ENCODE peak calls at places on chromosome 12, in ten cellular contexts. One of them, this sample, is unnamed.

GRCh38 chr12:32309811-32310755 is 89.3 kb upstream of the FGD4 start:
- DNase-seq in NCI-H1092: peak
- DNase-seq in stimulated activated CD4-positive, alpha-beta T cell treated with anti-CD3 and anti-CD28 coated beads, Interleukin-15, amount 100 ng/mL, for 24 hours: no peak
- DNase-seq in D341Med: peak
- DNase-seq in activated T-helper 1 cell treated with anti-CD3 and anti-CD28 coated beads, Interleukin-2, amount 50 U/mL, for 16 hours: no peak
- DNase-seq in ELR: no peak
- DNase-seq in transverse colon: no peak
- DNase-seq in neuronal stem cell: no peak
- DNase-seq in NT2/D1: no peak
- DNase-seq in NCI-H1694: peak
- DNase-seq in this sample: no peak

GRCh38 chr12:50765325-50765911 is 1.5 kb downstream of the ATF1 start:
- DNase-seq in NT2/D1: no peak
- DNase-seq in transverse colon: peak
- DNase-seq in NCI-H1694: peak
- DNase-seq in ELR: peak
- DNase-seq in D341Med: peak
- DNase-seq in neuronal stem cell: peak
- DNase-seq in stimulated activated CD4-positive, alpha-beta T cell treated with anti-CD3 and anti-CD28 coated beads, Interleukin-15, amount 100 ng/mL, for 24 hours: peak
- DNase-seq in NCI-H1092: no peak
- DNase-seq in activated T-helper 1 cell treated with anti-CD3 and anti-CD28 coated beads, Interleukin-2, amount 50 U/mL, for 16 hours: no peak
- DNase-seq in this sample: no peak

GRCh38 chr12:574475-575128 is 88.6 kb downstream of the NINJ2 start:
- DNase-seq in D341Med: no peak
- DNase-seq in NCI-H1092: no peak
- DNase-seq in transverse colon: no peak
- DNase-seq in NT2/D1: no peak
- DNase-seq in stimulated activated CD4-positive, alpha-beta T cell treated with anti-CD3 and anti-CD28 coated beads, Interleukin-15, amount 100 ng/mL, for 24 hours: no peak
- DNase-seq in activated T-helper 1 cell treated with anti-CD3 and anti-CD28 coated beads, Interleukin-2, amount 50 U/mL, for 16 hours: no peak
- DNase-seq in NCI-H1694: no peak
- DNase-seq in ELR: no peak
- DNase-seq in neuronal stem cell: no peak
- DNase-seq in this sample: no peak

GRCh38 chr12:9634177-9634803 is 26.6 kb upstream of the KLRB1 start:
- DNase-seq in activated T-helper 1 cell treated with anti-CD3 and anti-CD28 coated beads, Interleukin-2, amount 50 U/mL, for 16 hours: peak
- DNase-seq in ELR: peak
- DNase-seq in neuronal stem cell: peak
- DNase-seq in NCI-H1694: peak
- DNase-seq in NT2/D1: peak
- DNase-seq in transverse colon: peak
- DNase-seq in D341Med: no peak
- DNase-seq in stimulated activated CD4-positive, alpha-beta T cell treated with anti-CD3 and anti-CD28 coated beads, Interleukin-15, amount 100 ng/mL, for 24 hours: peak
- DNase-seq in NCI-H1092: peak
- DNase-seq in this sample: peak

GRCh38 chr12:111349101-111349747 is 19.7 kb downstream of the PHETA1 start:
- DNase-seq in neuronal stem cell: no peak
- DNase-seq in transverse colon: no peak
- DNase-seq in D341Med: no peak
- DNase-seq in activated T-helper 1 cell treated with anti-CD3 and anti-CD28 coated beads, Interleukin-2, amount 50 U/mL, for 16 hours: no peak
- DNase-seq in NCI-H1092: no peak
- DNase-seq in NCI-H1694: no peak
- DNase-seq in ELR: no peak
- DNase-seq in stimulated activated CD4-positive, alpha-beta T cell treated with anti-CD3 and anti-CD28 coated beads, Interleukin-15, amount 100 ng/mL, for 24 hours: no peak
- DNase-seq in NT2/D1: no peak
- DNase-seq in this sample: no peak

GRCh38 chr12:57815177-57816000 is 3.1 kb downstream of the AVIL start:
- DNase-seq in NCI-H1092: no peak
- DNase-seq in transverse colon: no peak
- DNase-seq in NT2/D1: no peak
- DNase-seq in activated T-helper 1 cell treated with anti-CD3 and anti-CD28 coated beads, Interleukin-2, amount 50 U/mL, for 16 hours: no peak
- DNase-seq in NCI-H1694: no peak
- DNase-seq in neuronal stem cell: no peak
- DNase-seq in D341Med: peak
- DNase-seq in ELR: peak
- DNase-seq in stimulated activated CD4-positive, alpha-beta T cell treated with anti-CD3 and anti-CD28 coated beads, Interleukin-15, amount 100 ng/mL, for 24 hours: peak
- DNase-seq in this sample: no peak

GRCh38 chr12:131775124-131775903 is 52.9 kb upstream of the MMP17 start:
- DNase-seq in transverse colon: no peak
- DNase-seq in neuronal stem cell: no peak
- DNase-seq in ELR: no peak
- DNase-seq in D341Med: no peak
- DNase-seq in NT2/D1: no peak
- DNase-seq in activated T-helper 1 cell treated with anti-CD3 and anti-CD28 coated beads, Interleukin-2, amount 50 U/mL, for 16 hours: no peak
- DNase-seq in stimulated activated CD4-positive, alpha-beta T cell treated with anti-CD3 and anti-CD28 coated beads, Interleukin-15, amount 100 ng/mL, for 24 hours: no peak
- DNase-seq in NCI-H1694: no peak
- DNase-seq in NCI-H1092: no peak
- DNase-seq in this sample: no peak

GRCh38 chr12:48972213-48973021 is 882 bp upstream of the WNT10B start:
- DNase-seq in ELR: peak
- DNase-seq in stimulated activated CD4-positive, alpha-beta T cell treated with anti-CD3 and anti-CD28 coated beads, Interleukin-15, amount 100 ng/mL, for 24 hours: peak
- DNase-seq in NCI-H1092: no peak
- DNase-seq in activated T-helper 1 cell treated with anti-CD3 and anti-CD28 coated beads, Interleukin-2, amount 50 U/mL, for 16 hours: no peak
- DNase-seq in transverse colon: no peak
- DNase-seq in D341Med: no peak
- DNase-seq in neuronal stem cell: no peak
- DNase-seq in NT2/D1: no peak
- DNase-seq in NCI-H1694: no peak
- DNase-seq in this sample: no peak

GRCh38 chr12:64796205-64796845 is 28.1 kb upstream of the TBC1D30 start:
- DNase-seq in neuronal stem cell: peak
- DNase-seq in activated T-helper 1 cell treated with anti-CD3 and anti-CD28 coated beads, Interleukin-2, amount 50 U/mL, for 16 hours: no peak
- DNase-seq in stimulated activated CD4-positive, alpha-beta T cell treated with anti-CD3 and anti-CD28 coated beads, Interleukin-15, amount 100 ng/mL, for 24 hours: peak
- DNase-seq in NT2/D1: peak
- DNase-seq in NCI-H1092: peak
- DNase-seq in D341Med: peak
- DNase-seq in NCI-H1694: peak
- DNase-seq in transverse colon: peak
- DNase-seq in ELR: peak
- DNase-seq in this sample: peak

GRCh38 chr12:75443709-75444108 is 36.8 kb upstream of the GLIPR1 start:
- DNase-seq in NT2/D1: no peak
- DNase-seq in ELR: peak
- DNase-seq in D341Med: no peak
- DNase-seq in NCI-H1694: no peak
- DNase-seq in activated T-helper 1 cell treated with anti-CD3 and anti-CD28 coated beads, Interleukin-2, amount 50 U/mL, for 16 hours: no peak
- DNase-seq in neuronal stem cell: no peak
- DNase-seq in NCI-H1092: no peak
- DNase-seq in transverse colon: no peak
- DNase-seq in stimulated activated CD4-positive, alpha-beta T cell treated with anti-CD3 and anti-CD28 coated beads, Interleukin-15, amount 100 ng/mL, for 24 hours: no peak
- DNase-seq in this sample: no peak

GRCh38 chr12:87405918-87406317 is 623.3 kb downstream of the C12orf50 start:
- DNase-seq in transverse colon: no peak
- DNase-seq in activated T-helper 1 cell treated with anti-CD3 and anti-CD28 coated beads, Interleukin-2, amount 50 U/mL, for 16 hours: no peak
- DNase-seq in neuronal stem cell: no peak
- DNase-seq in D341Med: no peak
- DNase-seq in NCI-H1694: no peak
- DNase-seq in NT2/D1: no peak
- DNase-seq in stimulated activated CD4-positive, alpha-beta T cell treated with anti-CD3 and anti-CD28 coated beads, Interleukin-15, amount 100 ng/mL, for 24 hours: no peak
- DNase-seq in ELR: no peak
- DNase-seq in NCI-H1092: no peak
- DNase-seq in this sample: no peak

GRCh38 chr12:132285991-132286681 is 43.3 kb downstream of the GALNT9 start:
- DNase-seq in stimulated activated CD4-positive, alpha-beta T cell treated with anti-CD3 and anti-CD28 coated beads, Interleukin-15, amount 100 ng/mL, for 24 hours: no peak
- DNase-seq in transverse colon: peak
- DNase-seq in NCI-H1092: no peak
- DNase-seq in NT2/D1: no peak
- DNase-seq in neuronal stem cell: no peak
- DNase-seq in D341Med: no peak
- DNase-seq in NCI-H1694: no peak
- DNase-seq in activated T-helper 1 cell treated with anti-CD3 and anti-CD28 coated beads, Interleukin-2, amount 50 U/mL, for 16 hours: no peak
- DNase-seq in ELR: peak
- DNase-seq in this sample: no peak

GRCh38 chr12:42299392-42300308 is 26.2 kb downstream of the ZCRB1 start:
- DNase-seq in activated T-helper 1 cell treated with anti-CD3 and anti-CD28 coated beads, Interleukin-2, amount 50 U/mL, for 16 hours: no peak
- DNase-seq in stimulated activated CD4-positive, alpha-beta T cell treated with anti-CD3 and anti-CD28 coated beads, Interleukin-15, amount 100 ng/mL, for 24 hours: peak
- DNase-seq in NCI-H1092: no peak
- DNase-seq in transverse colon: no peak
- DNase-seq in neuronal stem cell: no peak
- DNase-seq in D341Med: no peak
- DNase-seq in ELR: peak
- DNase-seq in NCI-H1694: no peak
- DNase-seq in NT2/D1: no peak
- DNase-seq in this sample: peak

GRCh38 chr12:6062427-6063378 is 61.8 kb downstream of the VWF start:
- DNase-seq in NT2/D1: peak
- DNase-seq in NCI-H1092: no peak
- DNase-seq in NCI-H1694: peak
- DNase-seq in ELR: peak
- DNase-seq in transverse colon: peak
- DNase-seq in activated T-helper 1 cell treated with anti-CD3 and anti-CD28 coated beads, Interleukin-2, amount 50 U/mL, for 16 hours: no peak
- DNase-seq in stimulated activated CD4-positive, alpha-beta T cell treated with anti-CD3 and anti-CD28 coated beads, Interleukin-15, amount 100 ng/mL, for 24 hours: peak
- DNase-seq in neuronal stem cell: peak
- DNase-seq in D341Med: peak
- DNase-seq in this sample: peak

GRCh38 chr12:57106021-57106708 is 5.0 kb downstream of the STAT6 start:
- DNase-seq in NCI-H1092: no peak
- DNase-seq in NCI-H1694: no peak
- DNase-seq in ELR: no peak
- DNase-seq in neuronal stem cell: no peak
- DNase-seq in NT2/D1: no peak
- DNase-seq in stimulated activated CD4-positive, alpha-beta T cell treated with anti-CD3 and anti-CD28 coated beads, Interleukin-15, amount 100 ng/mL, for 24 hours: no peak
- DNase-seq in D341Med: peak
- DNase-seq in transverse colon: no peak
- DNase-seq in activated T-helper 1 cell treated with anti-CD3 and anti-CD28 coated beads, Interleukin-2, amount 50 U/mL, for 16 hours: no peak
- DNase-seq in this sample: no peak

GRCh38 chr12:90008277-90008676 is 299.6 kb upstream of the ATP2B1 start:
- DNase-seq in D341Med: no peak
- DNase-seq in activated T-helper 1 cell treated with anti-CD3 and anti-CD28 coated beads, Interleukin-2, amount 50 U/mL, for 16 hours: no peak
- DNase-seq in neuronal stem cell: no peak
- DNase-seq in NCI-H1694: no peak
- DNase-seq in ELR: no peak
- DNase-seq in NT2/D1: no peak
- DNase-seq in NCI-H1092: no peak
- DNase-seq in stimulated activated CD4-positive, alpha-beta T cell treated with anti-CD3 and anti-CD28 coated beads, Interleukin-15, amount 100 ng/mL, for 24 hours: no peak
- DNase-seq in transverse colon: no peak
- DNase-seq in this sample: no peak

GRCh38 chr12:97160277-97160676 is 253.2 kb downstream of the NEDD1 start:
- DNase-seq in activated T-helper 1 cell treated with anti-CD3 and anti-CD28 coated beads, Interleukin-2, amount 50 U/mL, for 16 hours: no peak
- DNase-seq in D341Med: no peak
- DNase-seq in stimulated activated CD4-positive, alpha-beta T cell treated with anti-CD3 and anti-CD28 coated beads, Interleukin-15, amount 100 ng/mL, for 24 hours: no peak
- DNase-seq in NCI-H1694: no peak
- DNase-seq in transverse colon: no peak
- DNase-seq in NT2/D1: no peak
- DNase-seq in ELR: no peak
- DNase-seq in neuronal stem cell: no peak
- DNase-seq in NCI-H1092: no peak
- DNase-seq in this sample: no peak

GRCh38 chr12:131007031-131007793 is 53.5 kb downstream of the ADGRD1 start:
- DNase-seq in ELR: no peak
- DNase-seq in D341Med: no peak
- DNase-seq in NT2/D1: no peak
- DNase-seq in NCI-H1092: peak
- DNase-seq in transverse colon: peak
- DNase-seq in NCI-H1694: no peak
- DNase-seq in activated T-helper 1 cell treated with anti-CD3 and anti-CD28 coated beads, Interleukin-2, amount 50 U/mL, for 16 hours: no peak
- DNase-seq in neuronal stem cell: no peak
- DNase-seq in stimulated activated CD4-positive, alpha-beta T cell treated with anti-CD3 and anti-CD28 coated beads, Interleukin-15, amount 100 ng/mL, for 24 hours: no peak
- DNase-seq in this sample: no peak

GRCh38 chr12:96078281-96078761 is 42.9 kb upstream of the LTA4H start:
- DNase-seq in D341Med: no peak
- DNase-seq in NCI-H1092: no peak
- DNase-seq in NCI-H1694: no peak
- DNase-seq in activated T-helper 1 cell treated with anti-CD3 and anti-CD28 coated beads, Interleukin-2, amount 50 U/mL, for 16 hours: no peak
- DNase-seq in stimulated activated CD4-positive, alpha-beta T cell treated with anti-CD3 and anti-CD28 coated beads, Interleukin-15, amount 100 ng/mL, for 24 hours: no peak
- DNase-seq in ELR: no peak
- DNase-seq in NT2/D1: no peak
- DNase-seq in neuronal stem cell: no peak
- DNase-seq in transverse colon: no peak
- DNase-seq in this sample: no peak

GRCh38 chr12:120820885-120821510 is 83.2 kb downstream of the SPPL3 start:
- DNase-seq in transverse colon: no peak
- DNase-seq in stimulated activated CD4-positive, alpha-beta T cell treated with anti-CD3 and anti-CD28 coated beads, Interleukin-15, amount 100 ng/mL, for 24 hours: peak
- DNase-seq in NCI-H1694: no peak
- DNase-seq in NCI-H1092: no peak
- DNase-seq in NT2/D1: no peak
- DNase-seq in neuronal stem cell: no peak
- DNase-seq in ELR: no peak
- DNase-seq in D341Med: no peak
- DNase-seq in activated T-helper 1 cell treated with anti-CD3 and anti-CD28 coated beads, Interleukin-2, amount 50 U/mL, for 16 hours: no peak
- DNase-seq in this sample: no peak

GRCh38 chr12:19402743-19403400 is 36.4 kb upstream of the AEBP2 start:
- DNase-seq in stimulated activated CD4-positive, alpha-beta T cell treated with anti-CD3 and anti-CD28 coated beads, Interleukin-15, amount 100 ng/mL, for 24 hours: no peak
- DNase-seq in transverse colon: no peak
- DNase-seq in neuronal stem cell: no peak
- DNase-seq in NCI-H1694: no peak
- DNase-seq in NT2/D1: no peak
- DNase-seq in D341Med: no peak
- DNase-seq in ELR: no peak
- DNase-seq in activated T-helper 1 cell treated with anti-CD3 and anti-CD28 coated beads, Interleukin-2, amount 50 U/mL, for 16 hours: no peak
- DNase-seq in NCI-H1092: no peak
- DNase-seq in this sample: no peak

GRCh38 chr12:4734625-4735196 is 14.5 kb downstream of the GALNT8 start:
- DNase-seq in ELR: no peak
- DNase-seq in D341Med: no peak
- DNase-seq in NCI-H1694: no peak
- DNase-seq in stimulated activated CD4-positive, alpha-beta T cell treated with anti-CD3 and anti-CD28 coated beads, Interleukin-15, amount 100 ng/mL, for 24 hours: no peak
- DNase-seq in transverse colon: no peak
- DNase-seq in NT2/D1: no peak
- DNase-seq in activated T-helper 1 cell treated with anti-CD3 and anti-CD28 coated beads, Interleukin-2, amount 50 U/mL, for 16 hours: no peak
- DNase-seq in neuronal stem cell: no peak
- DNase-seq in NCI-H1092: no peak
- DNase-seq in this sample: no peak

GRCh38 chr12:2654741-2655140 is 140.0 kb upstream of the FKBP4 start:
- DNase-seq in D341Med: no peak
- DNase-seq in transverse colon: no peak
- DNase-seq in NCI-H1694: no peak
- DNase-seq in NCI-H1092: no peak
- DNase-seq in stimulated activated CD4-positive, alpha-beta T cell treated with anti-CD3 and anti-CD28 coated beads, Interleukin-15, amount 100 ng/mL, for 24 hours: no peak
- DNase-seq in activated T-helper 1 cell treated with anti-CD3 and anti-CD28 coated beads, Interleukin-2, amount 50 U/mL, for 16 hours: no peak
- DNase-seq in NT2/D1: no peak
- DNase-seq in ELR: no peak
- DNase-seq in neuronal stem cell: no peak
- DNase-seq in this sample: no peak

GRCh38 chr12:63400746-63401145 is 249.7 kb upstream of the AVPR1A start:
- DNase-seq in D341Med: no peak
- DNase-seq in NCI-H1694: no peak
- DNase-seq in activated T-helper 1 cell treated with anti-CD3 and anti-CD28 coated beads, Interleukin-2, amount 50 U/mL, for 16 hours: no peak
- DNase-seq in ELR: peak
- DNase-seq in neuronal stem cell: no peak
- DNase-seq in transverse colon: no peak
- DNase-seq in NT2/D1: no peak
- DNase-seq in NCI-H1092: peak
- DNase-seq in stimulated activated CD4-positive, alpha-beta T cell treated with anti-CD3 and anti-CD28 coated beads, Interleukin-15, amount 100 ng/mL, for 24 hours: no peak
- DNase-seq in this sample: no peak

GRCh38 chr12:1429980-1430379 is 164.4 kb downstream of the FBXL14 start:
- DNase-seq in D341Med: peak
- DNase-seq in transverse colon: no peak
- DNase-seq in ELR: peak
- DNase-seq in neuronal stem cell: no peak
- DNase-seq in stimulated activated CD4-positive, alpha-beta T cell treated with anti-CD3 and anti-CD28 coated beads, Interleukin-15, amount 100 ng/mL, for 24 hours: no peak
- DNase-seq in activated T-helper 1 cell treated with anti-CD3 and anti-CD28 coated beads, Interleukin-2, amount 50 U/mL, for 16 hours: no peak
- DNase-seq in NT2/D1: no peak
- DNase-seq in NCI-H1694: no peak
- DNase-seq in NCI-H1092: no peak
- DNase-seq in this sample: no peak

This sample was measured in activated CD8-positive, alpha-beta memory T cell treated with anti-CD3 and anti-CD28 coated beads for 1 hour.